ENCODE peak calls at places on chromosome 4, in nine cellular contexts. One of them, this sample, is unnamed.

GRCh38 chr4:115090483-115091075 is 22.8 kb downstream of the NDST4 start:
- DNase-seq in left ventricle myocardium inferior: no peak
- DNase-seq in EL: peak
- DNase-seq in activated CD4-positive, alpha-beta T cell treated with anti-CD3 and anti-CD28 coated beads, Interleukin-2, amount 50 U/mL, for 24 hours: no peak
- DNase-seq in IMR-90: peak
- DNase-seq in stimulated activated CD4-positive, alpha-beta T cell treated with anti-CD3 and anti-CD28 coated beads, Interleukin-4, amount 100 ng/mL, for 24 hours: no peak
- DNase-seq in NCI-H2081: peak
- DNase-seq in activated naive CD4-positive, alpha-beta T cell: no peak
- DNase-seq in tibial nerve: no peak
- DNase-seq in this sample: peak

GRCh38 chr4:17788956-17789355 is 7.5 kb upstream of the FAM184B start:
- DNase-seq in left ventricle myocardium inferior: no peak
- DNase-seq in EL: no peak
- DNase-seq in activated CD4-positive, alpha-beta T cell treated with anti-CD3 and anti-CD28 coated beads, Interleukin-2, amount 50 U/mL, for 24 hours: no peak
- DNase-seq in IMR-90: peak
- DNase-seq in stimulated activated CD4-positive, alpha-beta T cell treated with anti-CD3 and anti-CD28 coated beads, Interleukin-4, amount 100 ng/mL, for 24 hours: no peak
- DNase-seq in NCI-H2081: no peak
- DNase-seq in activated naive CD4-positive, alpha-beta T cell: no peak
- DNase-seq in tibial nerve: no peak
- DNase-seq in this sample: no peak

GRCh38 chr4:2263701-2264321 is 1.9 kb upstream of the MXD4 start:
- DNase-seq in left ventricle myocardium inferior: peak
- DNase-seq in EL: no peak
- DNase-seq in activated CD4-positive, alpha-beta T cell treated with anti-CD3 and anti-CD28 coated beads, Interleukin-2, amount 50 U/mL, for 24 hours: no peak
- DNase-seq in IMR-90: no peak
- DNase-seq in stimulated activated CD4-positive, alpha-beta T cell treated with anti-CD3 and anti-CD28 coated beads, Interleukin-4, amount 100 ng/mL, for 24 hours: no peak
- DNase-seq in NCI-H2081: peak
- DNase-seq in activated naive CD4-positive, alpha-beta T cell: no peak
- DNase-seq in tibial nerve: no peak
- DNase-seq in this sample: no peak

GRCh38 chr4:187069398-187069797 is 345.7 kb upstream of the FAT1 start:
- DNase-seq in left ventricle myocardium inferior: no peak
- DNase-seq in EL: no peak
- DNase-seq in activated CD4-positive, alpha-beta T cell treated with anti-CD3 and anti-CD28 coated beads, Interleukin-2, amount 50 U/mL, for 24 hours: no peak
- DNase-seq in IMR-90: no peak
- DNase-seq in stimulated activated CD4-positive, alpha-beta T cell treated with anti-CD3 and anti-CD28 coated beads, Interleukin-4, amount 100 ng/mL, for 24 hours: no peak
- DNase-seq in NCI-H2081: no peak
- DNase-seq in activated naive CD4-positive, alpha-beta T cell: no peak
- DNase-seq in tibial nerve: peak
- DNase-seq in this sample: no peak

GRCh38 chr4:33722254-33722653 is 2522.1 kb downstream of the ARAP2 start:
- DNase-seq in left ventricle myocardium inferior: no peak
- DNase-seq in EL: peak
- DNase-seq in activated CD4-positive, alpha-beta T cell treated with anti-CD3 and anti-CD28 coated beads, Interleukin-2, amount 50 U/mL, for 24 hours: no peak
- DNase-seq in IMR-90: no peak
- DNase-seq in stimulated activated CD4-positive, alpha-beta T cell treated with anti-CD3 and anti-CD28 coated beads, Interleukin-4, amount 100 ng/mL, for 24 hours: no peak
- DNase-seq in NCI-H2081: no peak
- DNase-seq in activated naive CD4-positive, alpha-beta T cell: no peak
- DNase-seq in tibial nerve: no peak
- DNase-seq in this sample: no peak

GRCh38 chr4:11842620-11843263 is 414.0 kb upstream of the HS3ST1 start:
- DNase-seq in left ventricle myocardium inferior: no peak
- DNase-seq in EL: no peak
- DNase-seq in activated CD4-positive, alpha-beta T cell treated with anti-CD3 and anti-CD28 coated beads, Interleukin-2, amount 50 U/mL, for 24 hours: no peak
- DNase-seq in IMR-90: no peak
- DNase-seq in stimulated activated CD4-positive, alpha-beta T cell treated with anti-CD3 and anti-CD28 coated beads, Interleukin-4, amount 100 ng/mL, for 24 hours: no peak
- DNase-seq in NCI-H2081: peak
- DNase-seq in activated naive CD4-positive, alpha-beta T cell: no peak
- DNase-seq in tibial nerve: no peak
- DNase-seq in this sample: peak

GRCh38 chr4:72136429-72136828 is 104.6 kb downstream of the NPFFR2 start:
- DNase-seq in left ventricle myocardium inferior: no peak
- DNase-seq in EL: no peak
- DNase-seq in activated CD4-positive, alpha-beta T cell treated with anti-CD3 and anti-CD28 coated beads, Interleukin-2, amount 50 U/mL, for 24 hours: no peak
- DNase-seq in IMR-90: no peak
- DNase-seq in stimulated activated CD4-positive, alpha-beta T cell treated with anti-CD3 and anti-CD28 coated beads, Interleukin-4, amount 100 ng/mL, for 24 hours: no peak
- DNase-seq in NCI-H2081: no peak
- DNase-seq in activated naive CD4-positive, alpha-beta T cell: no peak
- DNase-seq in tibial nerve: no peak
- DNase-seq in this sample: no peak

GRCh38 chr4:38609614-38610013 is 54.4 kb upstream of the KLF3 start:
- DNase-seq in left ventricle myocardium inferior: no peak
- DNase-seq in EL: no peak
- DNase-seq in activated CD4-positive, alpha-beta T cell treated with anti-CD3 and anti-CD28 coated beads, Interleukin-2, amount 50 U/mL, for 24 hours: no peak
- DNase-seq in IMR-90: no peak
- DNase-seq in stimulated activated CD4-positive, alpha-beta T cell treated with anti-CD3 and anti-CD28 coated beads, Interleukin-4, amount 100 ng/mL, for 24 hours: no peak
- DNase-seq in NCI-H2081: no peak
- DNase-seq in activated naive CD4-positive, alpha-beta T cell: no peak
- DNase-seq in tibial nerve: no peak
- DNase-seq in this sample: no peak

GRCh38 chr4:145218251-145218650 is 37.9 kb upstream of the OTUD4 start:
- DNase-seq in left ventricle myocardium inferior: peak
- DNase-seq in EL: no peak
- DNase-seq in activated CD4-positive, alpha-beta T cell treated with anti-CD3 and anti-CD28 coated beads, Interleukin-2, amount 50 U/mL, for 24 hours: no peak
- DNase-seq in IMR-90: no peak
- DNase-seq in stimulated activated CD4-positive, alpha-beta T cell treated with anti-CD3 and anti-CD28 coated beads, Interleukin-4, amount 100 ng/mL, for 24 hours: no peak
- DNase-seq in NCI-H2081: no peak
- DNase-seq in activated naive CD4-positive, alpha-beta T cell: no peak
- DNase-seq in tibial nerve: no peak
- DNase-seq in this sample: no peak

GRCh38 chr4:184437988-184438774 is 36.2 kb downstream of the IRF2 start:
- DNase-seq in left ventricle myocardium inferior: no peak
- DNase-seq in EL: no peak
- DNase-seq in activated CD4-positive, alpha-beta T cell treated with anti-CD3 and anti-CD28 coated beads, Interleukin-2, amount 50 U/mL, for 24 hours: no peak
- DNase-seq in IMR-90: peak
- DNase-seq in stimulated activated CD4-positive, alpha-beta T cell treated with anti-CD3 and anti-CD28 coated beads, Interleukin-4, amount 100 ng/mL, for 24 hours: no peak
- DNase-seq in NCI-H2081: no peak
- DNase-seq in activated naive CD4-positive, alpha-beta T cell: no peak
- DNase-seq in tibial nerve: no peak
- DNase-seq in this sample: peak

GRCh38 chr4:113278324-113278934 is 229.0 kb downstream of the ANK2 start:
- DNase-seq in left ventricle myocardium inferior: peak
- DNase-seq in EL: peak
- DNase-seq in activated CD4-positive, alpha-beta T cell treated with anti-CD3 and anti-CD28 coated beads, Interleukin-2, amount 50 U/mL, for 24 hours: peak
- DNase-seq in IMR-90: peak
- DNase-seq in stimulated activated CD4-positive, alpha-beta T cell treated with anti-CD3 and anti-CD28 coated beads, Interleukin-4, amount 100 ng/mL, for 24 hours: peak
- DNase-seq in NCI-H2081: peak
- DNase-seq in activated naive CD4-positive, alpha-beta T cell: peak
- DNase-seq in tibial nerve: peak
- DNase-seq in this sample: peak